ENCODE peak calls at places on chromosome 2, in five cellular contexts. A is effector memory CD4-positive, alpha-beta T cell; F is KBM-7; L is RWPE1; P is stimulated activated naive CD8-positive, alpha-beta T cell treated with anti-CD3 and anti-CD28 coated beads, Interleukin-15, Interleukin-2, amounts not matched to agents 100 U/mL and 50 U/mL, for 24 hours. J is an unnamed sample.

GRCh38 chr2:230008708-230009066 is 60.0 kb downstream of the SLC16A14 start:
- DNase-seq in A (no peak), L (no peak), P (no peak), F (no peak), J (no peak)

GRCh38 chr2:132757002-132757598 is 87.1 kb upstream of the LYPD1 start:
- DNase-seq in F (no peak), P (no peak), A (no peak), L (no peak), J (no peak)

GRCh38 chr2:204625135-204625534 is 79.9 kb downstream of the PARD3B start:
- DNase-seq in L (no peak), F (no peak), P (no peak), A (no peak), J (no peak)

GRCh38 chr2:189506514-189506976 is 65.3 kb downstream of the WDR75 start:
- DNase-seq in F (no peak), A (no peak), L (no peak), P (no peak), J (peak; percentile 25)

GRCh38 chr2:96907405-96908041 is 37.6 kb upstream of the SEMA4C start:
- DNase-seq in F (no peak), L (no peak), A (no peak), P (no peak), J (no peak)

GRCh38 chr2:16113568-16114549 is 173.5 kb downstream of the MYCN start:
- DNase-seq in L (no peak), P (no peak), F (no peak), A (no peak), J (no peak)

GRCh38 chr2:135510577-135510976 is 20.4 kb downstream of the ZRANB3 start:
- DNase-seq in A (no peak), P (no peak), F (no peak), L (no peak), J (no peak)

GRCh38 chr2:160565099-160565498 is 71.5 kb upstream of the RBMS1 start:
- DNase-seq in P (no peak), F (no peak), A (no peak), L (no peak), J (no peak)

GRCh38 chr2:197107291-197108269 is 181.1 kb upstream of the PGAP1 start:
- DNase-seq in F (no peak), P (no peak), A (no peak), L (no peak), J (no peak)

GRCh38 chr2:148527488-148528340 is 116.8 kb upstream of the EPC2 start:
- DNase-seq in L (no peak), A (no peak), P (no peak), F (no peak), J (peak; percentile 43)

GRCh38 chr2:118940008-118940407 is 2.0 kb upstream of the MARCO start:
- DNase-seq in L (no peak), A (no peak), F (no peak), P (no peak), J (no peak)

GRCh38 chr2:144712277-144712944 is 192.5 kb upstream of the ZEB2 start:
- DNase-seq in P (no peak), A (no peak), F (no peak), L (no peak), J (no peak)

GRCh38 chr2:121377676-121378075 is 92.7 kb upstream of the TFCP2L1 start:
- DNase-seq in A (no peak), L (no peak), F (no peak), P (no peak), J (no peak)

GRCh38 chr2:19844750-19845149 is 57.0 kb downstream of the TTC32 start:
- DNase-seq in A (no peak), P (no peak), L (no peak), F (no peak), J (no peak)

GRCh38 chr2:240401308-240401707 is 34.2 kb upstream of the GPC1 start:
- DNase-seq in L (no peak), A (no peak), P (no peak), F (no peak), J (no peak)

GRCh38 chr2:14616342-14616741 is 16.2 kb upstream of the LRATD1 start:
- DNase-seq in F (no peak), L (no peak), A (no peak), P (no peak), J (no peak)

GRCh38 chr2:226754821-226755536 is 44.6 kb downstream of the IRS1 start:
- DNase-seq in A (no peak), F (no peak), P (no peak), L (no peak), J (no peak)

GRCh38 chr2:10043256-10043905 is at the start of gene KLF11:
- DNase-seq in F (peak; percentile 88), L (peak; percentile 93), P (peak; percentile 80), A (peak; percentile 74), J (peak; percentile 73)

GRCh38 chr2:207129821-207130220 is 35.9 kb downstream of the KLF7 start:
- DNase-seq in P (no peak), F (no peak), A (no peak), L (no peak), J (no peak)

J was measured in activated CD8-positive, alpha-beta T cell treated with anti-CD3 and anti-CD28 coated beads for 36 hours.